ENCODE peak calls at places on chromosomes 12 and 14, in six cellular contexts. H is A549, M is HCT116, B is aorta, L is gastrocnemius medialis, W is HepG2. X is an unnamed sample. For H3K4me1, the result is how much of the 10 kb centered on the place peaks cover.

GRCh38 chr12:105951732-105952131 is 187.0 kb downstream of the NUAK1 start:
- ATAC-seq in H (no peak), M (no peak), B (no peak), L (no peak), W (no peak), X (no peak)

GRCh38 chr14:80987235-80988032 is 32.0 kb downstream of the TSHR start:
- ATAC-seq in H (peak), M (peak), B (peak), L (peak), W (peak), X (peak)

GRCh38 chr12:57148469-57149308 is 1.3 kb upstream of the LRP1-AS start:
- ATAC-seq in H (no peak), M (no peak), B (peak), L (peak), W (peak), X (peak)

GRCh38 chr12:269216-269615 is 6.6 kb upstream of the SLC6A13 start:
- ATAC-seq in H (no peak), M (no peak), B (no peak), L (no peak), W (peak), X (no peak)

GRCh38 chr12:87112946-87113345 is 856.8 kb upstream of the MGAT4C start:
- ATAC-seq in H (no peak), M (no peak), B (no peak), L (no peak), W (no peak), X (no peak)

GRCh38 chr12:2004113-2004929 is at the start of gene DCP1B:
- ATAC-seq in H (peak), M (peak), B (peak), L (peak), W (peak), X (peak)

GRCh38 chr12:76688627-76689026 is 75.3 kb upstream of the ZDHHC17 start:
- ATAC-seq in H (no peak), M (peak), B (no peak), L (no peak), W (peak), X (no peak)

GRCh38 chr12:131621701-131622421 is 89.0 kb upstream of the SFSWAP start:
- ATAC-seq in H (no peak), M (no peak), B (peak), L (no peak), W (peak), X (no peak)

GRCh38 chr14:91845652-91846051 is 21.7 kb downstream of the TC2N start:
- ATAC-seq in H (no peak), M (no peak), B (no peak), L (no peak), W (no peak), X (no peak)

GRCh38 chr12:118840399-118840798 is 140.9 kb upstream of the SRRM4 start:
- ATAC-seq in H (no peak), M (peak), B (no peak), L (no peak), W (peak), X (no peak)

GRCh38 chr12:118842753-118843335 is 138.5 kb upstream of the SRRM4 start:
- ATAC-seq in H (no peak), M (no peak), B (no peak), L (no peak), W (no peak), X (no peak)

GRCh38 chr12:118835911-118836310 is 145.4 kb upstream of the SRRM4 start:
- ATAC-seq in H (no peak), M (no peak), B (no peak), L (no peak), W (no peak), X (no peak)

GRCh38 chr12:118840878-118841277 is 140.5 kb upstream of the SRRM4 start:
- ATAC-seq in H (no peak), M (no peak), B (no peak), L (no peak), W (no peak), X (no peak)

GRCh38 chr12:118841588-118841987 is 139.8 kb upstream of the SRRM4 start:
- ATAC-seq in H (no peak), M (no peak), B (no peak), L (no peak), W (peak), X (no peak)
- H3K27ac ChIP-seq in H (no peak), M (no peak), B (no peak), L (no peak), W (no peak), X (no peak)

DNA sequence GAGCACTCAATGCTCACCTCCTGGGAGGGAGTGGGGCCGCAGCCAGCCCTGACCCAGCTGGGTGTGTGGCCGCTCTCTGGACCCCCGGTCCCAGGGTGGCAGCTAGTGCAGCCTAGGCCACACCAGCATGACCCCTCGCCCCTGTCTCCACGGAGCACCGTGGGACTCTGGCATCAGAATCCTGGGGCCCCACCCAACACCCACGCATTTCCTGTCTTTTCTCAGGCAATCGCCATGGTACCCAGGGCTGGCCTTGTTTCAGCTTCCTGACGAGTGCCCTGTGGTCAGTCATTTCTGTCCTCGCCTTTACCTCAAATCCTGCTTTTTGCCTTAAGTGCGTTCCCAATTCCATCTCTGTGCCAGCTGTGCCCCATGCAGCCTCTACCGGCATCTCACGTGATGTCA is 15.9 kb downstream of the PACS2 start:
- ATAC-seq in H (no peak), M (peak), B (peak), L (no peak), W (no peak), X (peak)
- H3K4me1 ChIP-seq in H (under half), M (under half), B (under half), L (half or more), W (under half), X (half or more)

DNA sequence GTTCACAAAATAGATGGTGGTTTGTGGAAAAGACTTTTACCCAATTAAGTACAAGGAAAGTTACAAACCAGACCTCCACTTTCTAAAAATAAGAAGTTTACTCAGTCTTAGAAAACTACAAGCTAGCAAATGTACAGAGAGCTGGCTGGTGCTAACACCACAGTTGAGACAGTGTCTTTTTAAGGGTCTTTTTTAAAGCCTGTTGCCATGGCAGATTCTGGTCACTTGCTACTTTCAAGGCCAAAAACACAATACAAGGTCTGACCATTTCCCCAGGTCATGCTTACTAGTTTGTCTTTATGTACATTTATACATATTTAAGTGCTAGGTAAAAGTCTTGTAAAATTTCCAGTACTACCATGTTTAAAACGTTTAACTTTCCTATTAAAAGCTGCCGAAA is 2.4 kb downstream of the BTG1 start:
- ATAC-seq in H (no peak), M (no peak), B (no peak), L (no peak), W (no peak), X (no peak)
- H3K27ac ChIP-seq in H (peak), M (no peak), B (no peak), L (peak), W (no peak), X (peak)

DNA sequence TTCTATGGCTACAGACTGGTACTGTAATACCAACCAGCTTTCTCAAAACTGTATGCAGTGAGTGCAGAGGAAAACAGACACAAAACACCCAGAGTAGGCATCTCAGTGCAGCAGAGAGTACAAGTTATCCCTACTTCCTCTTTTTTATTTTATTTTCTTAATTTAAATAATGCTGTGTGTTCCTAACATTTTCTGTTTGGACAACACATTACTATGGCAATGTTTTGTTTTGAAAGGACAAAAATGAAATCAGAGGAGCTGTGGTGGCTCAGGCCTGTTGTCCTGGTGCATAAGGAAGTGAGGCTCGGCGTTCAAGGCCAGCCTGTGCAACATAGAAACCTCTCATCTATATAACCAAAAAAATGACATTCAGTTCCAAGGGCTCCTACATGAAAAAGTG is 33.7 kb upstream of the SELPLG start:
- ATAC-seq in H (no peak), M (no peak), B (no peak), L (no peak), W (no peak), X (no peak)
- H3K4me1 ChIP-seq in H (half or more), M (under half), B (under half), L (half or more), W (half or more), X (under half)

GRCh38 chr14:99244960-99245340 is 27.0 kb downstream of the BCL11B start:
- ATAC-seq in H (no peak), M (no peak), B (no peak), L (no peak), W (no peak), X (no peak)
- H3K27ac ChIP-seq in H (no peak), M (no peak), B (no peak), L (no peak), W (no peak), X (no peak)

X was measured in gastroesophageal sphincter.